ENCODE peak calls at places on chromosomes 11 and 22, in four cellular contexts. A is progenitor cell of endocrine pancreas, P is dorsolateral prefrontal cortex, B is AG04449. E is an unnamed sample.

GRCh38 chr22:22848364-22848866 is 39.2 kb upstream of the IGLL5 start:
- DNase-seq in A (peak), B (no peak), P (peak), E (peak)

GRCh38 chr11:11571893-11572292 is 49.9 kb downstream of the GALNT18 start:
- DNase-seq in P (no peak), A (no peak), B (no peak), E (no peak)

GRCh38 chr22:19109198-19110063 is 12.8 kb downstream of the DGCR2 start:
- DNase-seq in A (no peak), P (no peak), B (peak), E (no peak)

GRCh38 chr11:121563003-121563402 is 110.2 kb upstream of the SORL1-AS1 start:
- DNase-seq in B (no peak), A (no peak), P (no peak), E (no peak)

GRCh38 chr22:24727218-24727851 is 47.2 kb downstream of the PIWIL3 start:
- DNase-seq in B (peak), P (no peak), A (no peak), E (no peak)

GRCh38 chr11:113408206-113408605 is 20.6 kb downstream of the ANKK1 start:
- DNase-seq in P (no peak), B (no peak), A (no peak), E (no peak)

GRCh38 chr11:798093-798713 is at the start of gene SLC25A22:
- DNase-seq in B (no peak), A (peak), P (no peak), E (peak)

GRCh38 chr22:50285568-50286229 is 15.5 kb upstream of the MAPK11 start:
- DNase-seq in B (no peak), A (no peak), P (no peak), E (no peak)

GRCh38 chr11:10899542-10899830 is 41.6 kb upstream of the ZBED5 start:
- DNase-seq in B (no peak), A (no peak), P (no peak), E (no peak)

GRCh38 chr11:69356703-69357457 is 62.9 kb downstream of the MYEOV start:
- DNase-seq in A (peak), P (no peak), B (no peak), E (no peak)

GRCh38 chr22:40065981-40066380 is 71.2 kb downstream of the FAM83F start:
- DNase-seq in P (no peak), B (no peak), A (no peak), E (no peak)

GRCh38 chr11:4105916-4106315 is 11.3 kb downstream of the RRM1 start:
- DNase-seq in B (no peak), A (no peak), P (no peak), E (no peak)

GRCh38 chr11:126140932-126141291 is 70.5 kb downstream of the RPUSD4 start:
- DNase-seq in B (no peak), A (no peak), P (peak), E (no peak)

GRCh38 chr11:64859542-64860414 is 15.3 kb upstream of the CDC42BPG start:
- DNase-seq in A (no peak), P (no peak), B (no peak), E (no peak)

GRCh38 chr11:17822021-17822781 is 87.6 kb downstream of the KCNC1 start:
- DNase-seq in A (no peak), P (no peak), B (peak), E (no peak)

GRCh38 chr11:36460220-36460619 is 49.9 kb downstream of the TRAF6 start:
- DNase-seq in P (no peak), A (no peak), B (no peak), E (no peak)

GRCh38 chr11:66818231-66818955 is 24.8 kb upstream of the RCE1 start:
- DNase-seq in P (no peak), B (no peak), A (no peak), E (no peak)

GRCh38 chr11:110907629-110908028 is 195.4 kb upstream of the ARHGAP20 start:
- DNase-seq in P (no peak), A (no peak), B (peak), E (no peak)

GRCh38 chr11:116109228-116109627 is 605.0 kb upstream of the CADM1 start:
- DNase-seq in A (no peak), P (no peak), B (no peak), E (no peak)

GRCh38 chr11:57511741-57512430 is 3.6 kb downstream of the SLC43A1 start:
- DNase-seq in A (no peak), B (no peak), P (no peak), E (no peak)

GRCh38 chr11:46557684-46558151 is 36.1 kb downstream of the AMBRA1 start:
- DNase-seq in A (no peak), B (no peak), P (no peak), E (no peak)

GRCh38 chr11:128453444-128454336 is 133.7 kb downstream of the ETS1 start:
- DNase-seq in A (no peak), B (peak), P (peak), E (no peak)

GRCh38 chr11:58926251-58926650 is 13.0 kb upstream of the GLYATL1 start:
- DNase-seq in A (no peak), P (no peak), B (no peak), E (no peak)

GRCh38 chr11:27392715-27393114 is 29.7 kb upstream of the CCDC34 start:
- DNase-seq in B (peak), A (no peak), P (no peak), E (no peak)

GRCh38 chr11:67438121-67438902 is 830 bp upstream of the PTPRCAP start:
- DNase-seq in B (no peak), P (no peak), A (no peak), E (no peak)

GRCh38 chr11:67437082-67437821 is at the start of gene PTPRCAP:
- DNase-seq in A (no peak), P (no peak), B (no peak), E (no peak)

GRCh38 chr11:87966744-87967143 is 208.5 kb downstream of the RAB38 start:
- DNase-seq in P (no peak), B (no peak), A (no peak), E (no peak)

GRCh38 chr11:69099193-69099592 is 50.5 kb downstream of the TPCN2 start:
- DNase-seq in P (no peak), B (no peak), A (no peak), E (no peak)

GRCh38 chr22:49657275-49657973 is 170.2 kb downstream of the BRD1 start:
- DNase-seq in B (no peak), A (no peak), P (no peak), E (peak)

GRCh38 chr11:118621898-118622375 is 14.5 kb downstream of the PHLDB1 start:
- DNase-seq in P (no peak), B (no peak), A (no peak), E (no peak)

GRCh38 chr11:128180446-128181089 is 406.8 kb downstream of the ETS1 start:
- DNase-seq in P (no peak), A (no peak), B (peak), E (no peak)

GRCh38 chr11:2586793-2587131 is 113.0 kb downstream of the KCNQ1OT1 start:
- DNase-seq in B (no peak), A (peak), P (peak), E (no peak)

GRCh38 chr11:70688142-70688541 is 289.8 kb downstream of the CTTN start:
- DNase-seq in P (no peak), A (no peak), B (no peak), E (no peak)

GRCh38 chr11:47351159-47352126 is 1.1 kb downstream of the MYBPC3 start:
- DNase-seq in B (no peak), A (no peak), P (no peak), E (no peak)

DNA sequence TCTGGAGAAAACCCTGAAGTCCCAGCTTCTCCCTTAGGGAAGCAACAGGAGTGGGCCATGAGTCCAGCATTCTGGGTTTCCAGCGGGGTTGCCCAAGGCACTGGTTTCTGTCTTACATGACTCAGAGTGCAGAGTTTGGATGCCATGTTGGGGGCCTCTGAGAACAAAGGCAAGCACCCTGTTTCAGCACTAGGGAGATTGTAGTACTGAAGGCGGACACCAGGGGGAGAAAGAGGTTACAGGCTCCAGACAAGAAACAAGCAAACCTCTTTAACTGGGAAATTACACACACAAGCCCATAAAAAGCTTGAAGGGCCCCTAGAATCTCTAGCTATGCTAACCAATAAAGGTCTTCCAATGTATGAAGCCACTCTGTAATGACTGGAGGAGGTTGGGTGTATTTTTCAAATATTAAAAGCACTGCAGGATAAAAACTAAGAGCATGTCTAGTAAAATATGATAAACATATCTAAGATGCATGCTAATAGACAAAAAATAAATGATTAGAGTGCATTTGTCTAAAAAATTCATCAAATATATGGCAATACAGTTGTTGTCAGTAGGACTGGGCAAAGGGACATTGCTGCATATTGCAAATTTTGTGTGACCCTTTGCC is 7.1 kb downstream of the MS4A6E start:
- DNase-seq in A (peak), P (peak), B (no peak), E (peak)
- TF ChIP-seq CTCF in A (peak), P (peak), B (peak), E (peak)

GRCh38 chr11:61545341-61545740 is 35.5 kb downstream of the SYT7 start:
- DNase-seq in B (no peak), P (no peak), A (no peak), E (no peak)
- TF ChIP-seq CTCF in B (no peak), P (no peak), A (peak), E (peak)

DNA sequence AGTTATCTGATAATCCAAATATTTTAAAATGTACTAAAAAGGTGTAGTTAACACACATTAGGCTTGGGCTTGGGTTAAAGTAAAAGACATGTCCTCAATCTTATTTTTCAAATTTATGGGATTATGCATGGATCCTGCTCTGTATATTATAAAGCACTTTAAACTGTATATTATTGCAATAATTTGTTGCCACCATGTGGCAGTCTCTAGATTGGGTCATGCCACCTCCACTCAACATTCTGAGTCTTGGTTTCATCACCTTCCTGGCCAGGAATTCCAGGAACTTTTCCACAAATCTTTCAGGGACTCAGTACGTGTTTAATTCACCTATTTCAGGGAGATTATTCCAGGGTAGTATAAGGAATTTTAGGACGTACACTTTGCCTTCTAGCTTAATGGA is 695.5 kb downstream of the FAM181B start:
- DNase-seq in A (no peak), P (no peak), B (no peak), E (no peak)
- TF ChIP-seq CTCF in A (no peak), P (no peak), B (no peak), E (no peak)

GRCh38 chr11:104531075-104531474 is 367.1 kb upstream of the PDGFD start:
- DNase-seq in B (no peak), P (no peak), A (no peak), E (no peak)
- TF ChIP-seq CTCF in B (no peak), P (no peak), A (no peak), E (no peak)

GRCh38 chr11:83092488-83093384 is 21.0 kb upstream of the RAB30 start:
- DNase-seq in P (no peak), B (no peak), A (no peak), E (no peak)

GRCh38 chr11:83093634-83094033 is 21.9 kb upstream of the RAB30 start:
- DNase-seq in B (no peak), P (no peak), A (no peak), E (no peak)

GRCh38 chr11:83087035-83087434 is 15.3 kb upstream of the RAB30 start:
- DNase-seq in P (no peak), B (no peak), A (no peak), E (no peak)

DNA sequence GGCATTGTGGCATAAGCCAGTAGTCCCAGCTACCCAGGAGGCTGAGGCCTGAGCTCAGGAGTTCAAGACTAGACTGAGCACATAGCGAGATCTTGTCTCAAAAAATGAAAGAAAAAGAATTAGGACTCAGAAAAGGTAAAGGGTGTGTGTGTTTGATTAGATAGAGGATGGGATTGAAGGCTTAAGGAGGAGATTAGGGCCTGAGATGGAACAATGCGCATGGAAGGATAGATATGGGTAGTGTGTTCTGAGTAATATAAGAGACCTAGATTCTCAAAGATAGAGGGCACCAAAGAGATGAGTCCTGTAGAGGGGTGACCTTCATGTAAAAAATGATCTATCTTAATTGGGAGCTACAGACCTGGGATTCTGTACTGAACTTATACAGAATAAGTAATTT is 17.3 kb upstream of the RAB30 start:
- DNase-seq in B (no peak), A (no peak), P (no peak), E (no peak)
- TF ChIP-seq CTCF in B (no peak), A (no peak), P (peak), E (no peak)

GRCh38 chr11:44456544-44457270 is 108.8 kb upstream of the CD82 start:
- DNase-seq in B (no peak), P (no peak), A (no peak), E (peak)
- TF ChIP-seq CTCF in B (peak), P (no peak), A (peak), E (peak)

GRCh38 chr11:101620026-101620425 is 36.2 kb upstream of the TRPC6 start:
- DNase-seq in P (no peak), A (no peak), B (no peak), E (no peak)
- TF ChIP-seq CTCF in P (no peak), A (no peak), B (no peak), E (no peak)

GRCh38 chr11:30000986-30001385 is 15.8 kb downstream of the KCNA4 start:
- DNase-seq in B (no peak), P (no peak), A (no peak), E (no peak)

GRCh38 chr11:30012346-30012745 is 4.5 kb downstream of the KCNA4 start:
- DNase-seq in A (no peak), P (no peak), B (no peak), E (no peak)

GRCh38 chr11:30002157-30002556 is 14.7 kb downstream of the KCNA4 start:
- DNase-seq in P (no peak), A (no peak), B (no peak), E (no peak)

GRCh38 chr11:30008946-30009525 is 7.8 kb downstream of the KCNA4 start:
- DNase-seq in A (no peak), B (no peak), P (no peak), E (no peak)

GRCh38 chr11:30006876-30007275 is 10.0 kb downstream of the KCNA4 start:
- DNase-seq in P (no peak), A (no peak), B (no peak), E (no peak)
- TF ChIP-seq CTCF in P (no peak), A (no peak), B (no peak), E (no peak)

DNA sequence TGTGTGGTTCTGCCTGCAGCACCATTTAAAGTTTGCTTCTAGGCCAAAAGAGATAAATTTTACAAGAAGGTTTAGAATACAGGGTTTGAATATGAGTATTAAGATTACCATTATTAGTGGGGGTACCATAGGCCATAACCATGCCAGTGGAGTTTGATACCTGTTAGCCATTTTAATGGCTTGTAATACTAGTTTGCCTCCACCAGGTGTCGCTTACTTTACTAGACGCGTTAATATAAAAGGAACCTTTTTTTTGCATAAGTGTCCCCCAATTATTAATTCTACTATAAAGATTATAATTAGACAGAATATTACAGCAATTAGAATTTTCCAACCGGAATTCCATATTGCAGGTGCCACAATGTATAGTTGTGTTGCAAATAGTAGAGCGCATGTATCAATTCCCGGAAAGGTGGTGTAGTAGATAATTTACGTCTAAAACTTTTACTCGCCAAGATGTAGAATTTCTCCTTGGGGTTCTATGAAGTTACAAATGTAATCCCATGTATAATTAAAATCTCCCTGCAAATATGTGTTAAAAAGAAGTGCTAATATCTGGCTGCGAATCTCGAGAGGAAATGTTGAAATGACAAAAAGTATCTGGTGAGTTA is 16.1 kb downstream of the MS4A6E start:
- DNase-seq in B (no peak), A (no peak), P (no peak), E (no peak)
- TF ChIP-seq CTCF in B (no peak), A (peak), P (peak), E (peak)

DNA sequence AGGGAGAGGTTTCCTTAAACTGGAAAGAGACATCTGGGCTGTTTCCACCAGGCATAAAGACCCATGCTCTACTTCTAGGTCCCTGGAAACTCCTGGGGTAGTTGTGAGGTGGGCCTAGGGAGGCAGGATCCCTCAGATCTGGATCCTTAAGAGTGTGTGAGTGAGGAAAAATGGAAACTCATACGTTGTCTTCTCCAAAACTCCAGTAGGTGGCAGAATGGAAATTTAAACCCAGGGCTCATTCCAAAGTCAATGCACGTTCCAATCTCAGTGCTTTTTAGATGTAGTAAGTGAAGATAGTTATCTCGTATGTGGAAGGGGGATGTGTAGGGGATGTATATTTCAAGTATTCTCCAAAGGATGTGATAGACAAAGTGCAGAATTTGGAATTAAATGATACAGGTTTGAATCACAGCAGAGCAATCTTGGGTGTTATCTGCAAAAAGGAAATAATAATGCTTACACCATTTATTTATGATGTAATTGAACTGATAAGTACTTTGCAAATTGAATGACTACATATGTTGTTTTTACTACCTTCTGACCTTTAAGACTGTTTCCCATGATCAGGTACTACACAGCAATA is 13.1 kb upstream of the MMP1 start:
- DNase-seq in P (no peak), A (no peak), B (no peak), E (no peak)
- TF ChIP-seq CTCF in P (peak), A (peak), B (peak), E (no peak)

E was measured in endothelial cell.